ENCODE peak calls at places on chromosomes 4 and X, in seven cellular contexts. One of them, this sample, is unnamed.

GRCh38 chrX:121832446-121832845 is 785.0 kb downstream of the GLUD2 start:
- DNase-seq in H1: no peak
- DNase-seq in mesendoderm: no peak
- DNase-seq in neuronal stem cell: no peak
- DNase-seq in IMR-90: no peak
- DNase-seq in trophoblast cell: peak; percentile 43
- DNase-seq in H9: no peak
- DNase-seq in this sample: no peak

GRCh38 chr4:90926957-90927356 is 799.8 kb downstream of the CCSER1 start:
- DNase-seq in trophoblast cell: no peak
- DNase-seq in H9: no peak
- DNase-seq in neuronal stem cell: no peak
- DNase-seq in H1: no peak
- DNase-seq in IMR-90: no peak
- DNase-seq in mesendoderm: no peak
- DNase-seq in this sample: no peak

GRCh38 chr4:174324725-174325124 is 41.0 kb downstream of the CEP44 start:
- DNase-seq in H1: no peak
- DNase-seq in neuronal stem cell: no peak
- DNase-seq in trophoblast cell: no peak
- DNase-seq in IMR-90: peak; percentile 52
- DNase-seq in mesendoderm: no peak
- DNase-seq in H9: no peak
- DNase-seq in this sample: no peak

GRCh38 chrX:44872319-44872816 is 620 bp upstream of the KDM6A start:
- DNase-seq in neuronal stem cell: no peak
- DNase-seq in trophoblast cell: peak; percentile 47
- DNase-seq in H1: no peak
- DNase-seq in IMR-90: peak; percentile 4
- DNase-seq in H9: no peak
- DNase-seq in mesendoderm: no peak
- DNase-seq in this sample: peak; percentile 42

GRCh38 chr4:36651253-36651652 is 369.8 kb downstream of the DTHD1 start:
- DNase-seq in H1: no peak
- DNase-seq in neuronal stem cell: no peak
- DNase-seq in trophoblast cell: no peak
- DNase-seq in H9: no peak
- DNase-seq in IMR-90: no peak
- DNase-seq in mesendoderm: no peak
- DNase-seq in this sample: no peak

GRCh38 chrX:132480581-132481203 is 8.1 kb downstream of the MBNL3 start:
- DNase-seq in H1: no peak
- DNase-seq in IMR-90: peak; percentile 20
- DNase-seq in H9: no peak
- DNase-seq in neuronal stem cell: no peak
- DNase-seq in trophoblast cell: peak; percentile 50
- DNase-seq in mesendoderm: peak; percentile 7
- DNase-seq in this sample: peak; percentile 85

GRCh38 chr4:113222431-113222979 is 173.1 kb downstream of the ANK2 start:
- DNase-seq in H9: no peak
- DNase-seq in H1: no peak
- DNase-seq in trophoblast cell: no peak
- DNase-seq in IMR-90: peak; percentile 38
- DNase-seq in mesendoderm: no peak
- DNase-seq in neuronal stem cell: no peak
- DNase-seq in this sample: peak; percentile 59

GRCh38 chr4:23931489-23931830 is 41.6 kb upstream of the PPARGC1A start:
- DNase-seq in IMR-90: no peak
- DNase-seq in H9: no peak
- DNase-seq in H1: no peak
- DNase-seq in trophoblast cell: no peak
- DNase-seq in mesendoderm: no peak
- DNase-seq in neuronal stem cell: no peak
- DNase-seq in this sample: no peak

GRCh38 chr4:108830509-108831244 is 67.8 kb upstream of the ETNPPL start:
- DNase-seq in trophoblast cell: no peak
- DNase-seq in neuronal stem cell: no peak
- DNase-seq in H9: no peak
- DNase-seq in IMR-90: peak; percentile 13
- DNase-seq in H1: no peak
- DNase-seq in mesendoderm: peak; percentile 1
- DNase-seq in this sample: peak; percentile 46

GRCh38 chrX:115713465-115713864 is 152.5 kb downstream of the PLS3 start:
- DNase-seq in H9: no peak
- DNase-seq in H1: no peak
- DNase-seq in mesendoderm: no peak
- DNase-seq in neuronal stem cell: no peak
- DNase-seq in IMR-90: no peak
- DNase-seq in trophoblast cell: peak; percentile 58
- DNase-seq in this sample: no peak
- H4K8ac ChIP-seq in H9: no peak overlapping the region
- H4K8ac ChIP-seq in H1: no peak overlapping the region
- H4K8ac ChIP-seq in mesendoderm: no peak overlapping the region
- H4K8ac ChIP-seq in neuronal stem cell: no peak overlapping the region
- H4K8ac ChIP-seq in IMR-90: no peak overlapping the region
- H4K8ac ChIP-seq in trophoblast cell: no peak overlapping the region
- H4K8ac ChIP-seq in this sample: no peak overlapping the region

DNA sequence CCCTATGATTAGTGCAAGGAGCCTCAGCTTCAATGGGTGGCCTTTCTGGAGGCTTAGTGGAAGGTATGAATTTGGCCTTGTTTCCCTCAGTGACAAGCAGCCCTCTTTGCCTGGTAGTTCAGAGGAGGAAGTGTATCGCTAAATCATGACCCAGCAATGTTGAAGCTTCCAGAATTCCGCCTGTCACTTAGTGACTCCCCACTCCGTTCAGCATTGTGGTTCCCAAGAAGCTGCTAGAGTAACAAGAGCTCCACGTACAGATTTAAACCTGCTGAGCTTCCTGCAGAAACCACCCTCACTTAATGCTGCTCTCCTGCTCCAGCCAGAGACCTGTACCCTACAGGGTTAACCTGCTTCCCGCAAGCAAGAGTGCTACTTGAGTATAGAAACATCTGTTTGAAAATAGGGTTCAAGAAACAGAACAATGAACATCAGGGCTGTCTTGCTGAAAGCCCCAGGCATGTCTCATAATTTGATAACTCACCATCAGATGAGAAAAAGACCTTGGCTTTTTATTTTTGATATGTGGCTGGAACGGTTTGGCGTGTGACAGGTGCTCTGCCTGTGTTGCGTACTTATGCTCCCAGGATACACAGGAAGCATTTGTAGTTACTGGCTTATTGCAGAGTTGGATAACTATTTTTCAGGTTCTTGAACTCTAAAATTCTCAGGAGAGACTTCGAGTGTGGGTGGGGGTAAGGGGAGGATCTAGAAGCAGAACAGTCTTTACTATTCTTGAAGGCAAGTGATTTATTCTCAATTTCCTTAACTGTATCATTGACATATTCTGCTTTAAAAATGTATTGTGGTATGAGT is 105.3 kb downstream of the UCHL1 start:
- DNase-seq in H1: no peak
- DNase-seq in IMR-90: no peak
- DNase-seq in H9: peak; percentile 34
- DNase-seq in neuronal stem cell: no peak
- DNase-seq in trophoblast cell: no peak
- DNase-seq in mesendoderm: peak; percentile 45
- DNase-seq in this sample: peak; percentile 41
- H3K27ac ChIP-seq in H1: no peak overlapping the region
- H3K27ac ChIP-seq in IMR-90: no peak overlapping the region
- H3K27ac ChIP-seq in H9: no peak overlapping the region
- H3K27ac ChIP-seq in neuronal stem cell: no peak overlapping the region
- H3K27ac ChIP-seq in trophoblast cell: no peak overlapping the region
- H3K27ac ChIP-seq in mesendoderm: no peak overlapping the region
- H3K27ac ChIP-seq in this sample: no peak overlapping the region

GRCh38 chrX:43505759-43506158 is 150.3 kb upstream of the MAOA start:
- DNase-seq in neuronal stem cell: no peak
- DNase-seq in IMR-90: no peak
- DNase-seq in mesendoderm: peak; percentile 4
- DNase-seq in H1: no peak
- DNase-seq in trophoblast cell: peak; percentile 59
- DNase-seq in H9: no peak
- DNase-seq in this sample: no peak

GRCh38 chrX:43500996-43501694 is 155.0 kb upstream of the MAOA start:
- DNase-seq in mesendoderm: no peak
- DNase-seq in neuronal stem cell: no peak
- DNase-seq in trophoblast cell: peak; percentile 62
- DNase-seq in H1: no peak
- DNase-seq in IMR-90: no peak
- DNase-seq in H9: no peak
- DNase-seq in this sample: no peak

GRCh38 chrX:43500240-43500639 is 155.9 kb upstream of the MAOA start:
- DNase-seq in H1: no peak
- DNase-seq in mesendoderm: no peak
- DNase-seq in IMR-90: no peak
- DNase-seq in trophoblast cell: no peak
- DNase-seq in neuronal stem cell: no peak
- DNase-seq in H9: no peak
- DNase-seq in this sample: no peak

GRCh38 chrX:43508694-43509093 is 147.4 kb upstream of the MAOA start:
- DNase-seq in H9: no peak
- DNase-seq in neuronal stem cell: no peak
- DNase-seq in IMR-90: no peak
- DNase-seq in trophoblast cell: no peak
- DNase-seq in mesendoderm: no peak
- DNase-seq in H1: no peak
- DNase-seq in this sample: no peak

DNA sequence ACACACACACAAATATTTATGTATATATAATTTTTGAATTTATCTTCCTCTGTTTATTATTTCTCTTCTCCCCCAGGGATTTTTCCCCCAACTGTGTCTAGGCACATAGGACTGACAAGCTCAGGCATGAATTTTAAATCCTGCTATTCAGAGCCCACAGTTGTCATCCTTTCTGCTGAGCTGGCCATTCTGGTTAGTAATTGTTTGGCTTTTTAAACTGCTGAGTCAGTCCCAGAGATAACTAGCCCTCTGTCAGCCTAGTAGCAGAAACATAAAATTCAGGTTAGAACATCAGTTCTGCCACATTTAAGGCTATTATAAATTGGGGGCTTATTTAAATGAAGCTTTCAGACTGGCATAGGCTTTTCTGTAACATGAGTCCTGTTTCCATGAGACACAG is 151.7 kb upstream of the MAOA start:
- DNase-seq in trophoblast cell: no peak
- DNase-seq in H1: no peak
- DNase-seq in H9: no peak
- DNase-seq in mesendoderm: no peak
- DNase-seq in IMR-90: no peak
- DNase-seq in neuronal stem cell: no peak
- DNase-seq in this sample: peak; percentile 1
- H4K8ac ChIP-seq in trophoblast cell: no peak overlapping the region
- H4K8ac ChIP-seq in H1: no peak overlapping the region
- H4K8ac ChIP-seq in H9: no peak overlapping the region
- H4K8ac ChIP-seq in mesendoderm: no peak overlapping the region
- H4K8ac ChIP-seq in IMR-90: no peak overlapping the region
- H4K8ac ChIP-seq in neuronal stem cell: no peak overlapping the region
- H4K8ac ChIP-seq in this sample: no peak overlapping the region

GRCh38 chrX:119455264-119455663 is 13.0 kb upstream of the SLC25A5 start:
- DNase-seq in neuronal stem cell: no peak
- DNase-seq in H9: no peak
- DNase-seq in IMR-90: peak; percentile 69
- DNase-seq in trophoblast cell: no peak
- DNase-seq in H1: no peak
- DNase-seq in mesendoderm: no peak
- DNase-seq in this sample: peak; percentile 29
- H3K27ac ChIP-seq in neuronal stem cell: no peak overlapping the region
- H3K27ac ChIP-seq in H9: no peak overlapping the region
- H3K27ac ChIP-seq in IMR-90: no peak overlapping the region
- H3K27ac ChIP-seq in trophoblast cell: no peak overlapping the region
- H3K27ac ChIP-seq in H1: no peak overlapping the region
- H3K27ac ChIP-seq in mesendoderm: no peak overlapping the region
- H3K27ac ChIP-seq in this sample: no peak overlapping the region

GRCh38 chr4:67996127-67996526 is 32.8 kb upstream of the TMPRSS11A start:
- DNase-seq in mesendoderm: no peak
- DNase-seq in H1: no peak
- DNase-seq in trophoblast cell: no peak
- DNase-seq in H9: no peak
- DNase-seq in neuronal stem cell: no peak
- DNase-seq in IMR-90: no peak
- DNase-seq in this sample: no peak
- H4K8ac ChIP-seq in mesendoderm: no peak overlapping the region
- H4K8ac ChIP-seq in H1: no peak overlapping the region
- H4K8ac ChIP-seq in trophoblast cell: no peak overlapping the region
- H4K8ac ChIP-seq in H9: no peak overlapping the region
- H4K8ac ChIP-seq in neuronal stem cell: no peak overlapping the region
- H4K8ac ChIP-seq in IMR-90: no peak overlapping the region
- H4K8ac ChIP-seq in this sample: no peak overlapping the region

DNA sequence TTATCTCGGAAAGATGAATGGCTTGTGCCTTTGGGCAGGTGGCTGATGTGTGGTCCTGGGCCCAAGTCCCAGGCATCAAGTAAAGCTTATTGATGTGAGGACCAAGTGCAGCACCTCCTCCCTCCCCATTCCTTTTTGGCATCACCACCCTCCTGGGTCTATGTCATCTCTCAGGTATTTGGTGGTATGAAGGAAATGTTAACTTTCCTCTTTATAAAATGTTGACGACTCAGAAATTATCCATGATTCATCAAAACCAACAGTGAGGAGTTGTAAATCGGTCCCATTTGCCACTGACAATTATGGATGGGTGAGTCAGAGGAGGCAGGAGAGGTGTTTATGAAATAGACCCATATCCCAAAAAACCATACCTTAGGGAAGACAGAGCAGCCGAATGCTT is 229.4 kb upstream of the GATB start:
- DNase-seq in trophoblast cell: peak; percentile 90
- DNase-seq in IMR-90: peak; percentile 41
- DNase-seq in mesendoderm: peak; percentile 60
- DNase-seq in H1: no peak
- DNase-seq in H9: no peak
- DNase-seq in neuronal stem cell: no peak
- DNase-seq in this sample: no peak
- H3K27ac ChIP-seq in trophoblast cell: no peak overlapping the region
- H3K27ac ChIP-seq in IMR-90: no peak overlapping the region
- H3K27ac ChIP-seq in mesendoderm: no peak overlapping the region
- H3K27ac ChIP-seq in H1: no peak overlapping the region
- H3K27ac ChIP-seq in H9: no peak overlapping the region
- H3K27ac ChIP-seq in neuronal stem cell: no peak overlapping the region
- H3K27ac ChIP-seq in this sample: no peak overlapping the region

DNA sequence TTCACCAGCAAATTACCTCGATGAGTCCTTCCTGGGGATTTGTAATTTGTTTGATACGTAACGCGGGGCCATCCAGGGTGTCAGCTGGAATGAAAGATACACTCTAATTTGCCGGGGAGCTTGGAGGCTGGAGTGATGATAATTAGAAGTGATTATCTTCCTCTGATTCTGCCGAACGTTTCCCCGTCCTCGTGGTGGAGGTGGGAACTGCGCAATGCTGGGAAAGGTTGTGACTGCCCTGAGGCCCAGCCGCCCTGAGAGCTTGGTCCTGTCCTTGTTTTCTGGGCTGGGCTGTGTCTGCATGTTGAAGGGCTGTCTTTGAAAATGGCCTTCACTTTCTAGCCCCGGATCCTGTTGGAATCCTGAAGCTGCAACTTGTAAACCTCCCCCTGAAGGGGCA is 48.0 kb downstream of the SORCS2 start:
- DNase-seq in H1: no peak
- DNase-seq in IMR-90: no peak
- DNase-seq in trophoblast cell: no peak
- DNase-seq in neuronal stem cell: no peak
- DNase-seq in mesendoderm: peak; percentile 4
- DNase-seq in H9: no peak
- DNase-seq in this sample: no peak
- H4K8ac ChIP-seq in H1: no peak overlapping the region
- H4K8ac ChIP-seq in IMR-90: no peak overlapping the region
- H4K8ac ChIP-seq in trophoblast cell: no peak overlapping the region
- H4K8ac ChIP-seq in neuronal stem cell: no peak overlapping the region
- H4K8ac ChIP-seq in mesendoderm: no peak overlapping the region
- H4K8ac ChIP-seq in H9: no peak overlapping the region
- H4K8ac ChIP-seq in this sample: no peak overlapping the region

This sample was measured in mesenchymal stem cell.